ENCODE peak calls at places on chromosomes 12 and 14, in four cellular contexts. One of them, this sample, is unnamed.

GRCh38 chr12:7497661-7498060 is 5.9 kb downstream of the CD163 start:
- DNase-seq in left kidney: no peak
- DNase-seq in RWPE1: no peak
- DNase-seq in dorsolateral prefrontal cortex: no peak
- DNase-seq in this sample: no peak

GRCh38 chr12:47730341-47730744 is 5.1 kb upstream of the ENDOU start:
- DNase-seq in RWPE1: no peak
- DNase-seq in left kidney: no peak
- DNase-seq in dorsolateral prefrontal cortex: no peak
- DNase-seq in this sample: no peak

GRCh38 chr14:33515441-33515840 is 435.4 kb downstream of the EGLN3 start:
- DNase-seq in RWPE1: no peak
- DNase-seq in left kidney: no peak
- DNase-seq in dorsolateral prefrontal cortex: no peak
- DNase-seq in this sample: no peak

GRCh38 chr12:59372971-59373370 is 222.9 kb upstream of the SLC16A7 start:
- DNase-seq in left kidney: peak
- DNase-seq in RWPE1: no peak
- DNase-seq in dorsolateral prefrontal cortex: no peak
- DNase-seq in this sample: peak

GRCh38 chr14:60848066-60848465 is 113.5 kb downstream of the MNAT1 start:
- DNase-seq in RWPE1: no peak
- DNase-seq in left kidney: peak
- DNase-seq in dorsolateral prefrontal cortex: no peak
- DNase-seq in this sample: no peak

GRCh38 chr12:57829025-57829777 is 10.7 kb upstream of the AVIL start:
- DNase-seq in left kidney: no peak
- DNase-seq in dorsolateral prefrontal cortex: no peak
- DNase-seq in RWPE1: no peak
- DNase-seq in this sample: no peak

GRCh38 chr12:74647241-74647640 is 109.6 kb downstream of the ATXN7L3B start:
- DNase-seq in left kidney: no peak
- DNase-seq in dorsolateral prefrontal cortex: no peak
- DNase-seq in RWPE1: no peak
- DNase-seq in this sample: no peak

GRCh38 chr12:130367523-130367922 is 29.8 kb downstream of the PIWIL1 start:
- DNase-seq in RWPE1: no peak
- DNase-seq in left kidney: no peak
- DNase-seq in dorsolateral prefrontal cortex: no peak
- DNase-seq in this sample: no peak

GRCh38 chr12:123671876-123672275 is 963 bp downstream of the TCTN2 start:
- DNase-seq in left kidney: peak
- DNase-seq in RWPE1: no peak
- DNase-seq in dorsolateral prefrontal cortex: no peak
- DNase-seq in this sample: no peak

GRCh38 chr12:69059465-69060457 is 126.8 kb upstream of the CPM start:
- DNase-seq in dorsolateral prefrontal cortex: no peak
- DNase-seq in left kidney: no peak
- DNase-seq in RWPE1: peak
- DNase-seq in this sample: no peak

GRCh38 chr12:19236656-19237055 is 107.1 kb downstream of the PLEKHA5 start:
- DNase-seq in dorsolateral prefrontal cortex: no peak
- DNase-seq in RWPE1: no peak
- DNase-seq in left kidney: peak
- DNase-seq in this sample: no peak

GRCh38 chr12:109201496-109201885 is 85.1 kb downstream of the ACACB start:
- DNase-seq in dorsolateral prefrontal cortex: no peak
- DNase-seq in left kidney: no peak
- DNase-seq in RWPE1: no peak
- DNase-seq in this sample: no peak

GRCh38 chr14:90616881-90617280 is 199.3 kb downstream of the TTC7B start:
- DNase-seq in dorsolateral prefrontal cortex: no peak
- DNase-seq in RWPE1: no peak
- DNase-seq in left kidney: no peak
- DNase-seq in this sample: no peak

GRCh38 chr12:91774471-91774921 is 371.1 kb downstream of the BTG1 start:
- DNase-seq in left kidney: peak
- DNase-seq in dorsolateral prefrontal cortex: no peak
- DNase-seq in RWPE1: no peak
- DNase-seq in this sample: peak

GRCh38 chr14:89294060-89294459 is 123.0 kb downstream of the FOXN3 start:
- DNase-seq in left kidney: no peak
- DNase-seq in RWPE1: no peak
- DNase-seq in dorsolateral prefrontal cortex: no peak
- DNase-seq in this sample: no peak

GRCh38 chr14:104802120-104802912 is 1.4 kb downstream of the ZBTB42 start:
- DNase-seq in RWPE1: no peak
- DNase-seq in left kidney: no peak
- DNase-seq in dorsolateral prefrontal cortex: no peak
- DNase-seq in this sample: no peak

GRCh38 chr14:79540394-79540793 is 670.9 kb downstream of the DIO2 start:
- DNase-seq in dorsolateral prefrontal cortex: no peak
- DNase-seq in left kidney: peak
- DNase-seq in RWPE1: no peak
- DNase-seq in this sample: no peak

GRCh38 chr12:118103601-118104382 is at the start of gene VSIG10:
- DNase-seq in RWPE1: peak
- DNase-seq in dorsolateral prefrontal cortex: peak
- DNase-seq in left kidney: peak
- DNase-seq in this sample: peak

GRCh38 chr14:104375551-104376201 is 203.9 kb upstream of the C14orf180 start:
- DNase-seq in dorsolateral prefrontal cortex: no peak
- DNase-seq in left kidney: no peak
- DNase-seq in RWPE1: no peak
- DNase-seq in this sample: no peak

GRCh38 chr14:98167702-98168101 is 1104.3 kb downstream of the BCL11B start:
- DNase-seq in dorsolateral prefrontal cortex: no peak
- DNase-seq in left kidney: no peak
- DNase-seq in RWPE1: no peak
- DNase-seq in this sample: no peak

GRCh38 chr12:129594098-129594497 is 309.7 kb downstream of the TMEM132D start:
- DNase-seq in dorsolateral prefrontal cortex: no peak
- DNase-seq in left kidney: no peak
- DNase-seq in RWPE1: no peak
- DNase-seq in this sample: no peak

GRCh38 chr14:104048758-104049496 is 36.6 kb upstream of the ASPG start:
- DNase-seq in left kidney: peak
- DNase-seq in dorsolateral prefrontal cortex: no peak
- DNase-seq in RWPE1: peak
- DNase-seq in this sample: peak

GRCh38 chr12:15001733-15002471 is 29.1 kb downstream of the PDE6H start:
- DNase-seq in left kidney: peak
- DNase-seq in RWPE1: no peak
- DNase-seq in dorsolateral prefrontal cortex: peak
- DNase-seq in this sample: peak

This sample was measured in hepatocyte.